ENCODE peak calls at places on chromosomes 13 and 19, in nine cellular contexts. I, B, H, V, D, M, U, G and T are unnamed samples.

GRCh38 chr19:14411161-14411560 is 8.0 kb downstream of the DDX39A start:
- DNase-seq in I (no peak), B (no peak), H (no peak), V (no peak), D (no peak), M (no peak), U (no peak), G (no peak), T (no peak)

GRCh38 chr19:6564393-6564792 is 26.6 kb downstream of the CD70 start:
- DNase-seq in I (no peak), B (no peak), H (no peak), V (no peak), D (no peak), M (no peak), U (no peak), G (no peak), T (no peak)

GRCh38 chr19:42289556-42290041 is 12.3 kb upstream of the PRR19 start:
- DNase-seq in I (no peak), B (no peak), H (no peak), V (no peak), D (no peak), M (no peak), U (no peak), G (no peak), T (no peak)

GRCh38 chr13:109355875-109356428 is 430.4 kb downstream of the IRS2 start:
- DNase-seq in I (no peak), B (no peak), H (no peak), V (no peak), D (no peak), M (no peak), U (no peak), G (no peak), T (no peak)

GRCh38 chr13:93169980-93170379 is 56.6 kb upstream of the GPC6 start:
- DNase-seq in I (no peak), B (no peak), H (no peak), V (no peak), D (no peak), M (no peak), U (no peak), G (no peak), T (no peak)

GRCh38 chr13:114173753-114174152 is 5.3 kb upstream of the CFAP97D2 start:
- DNase-seq in I (no peak), B (no peak), H (no peak), V (no peak), D (no peak), M (no peak), U (no peak), G (no peak), T (no peak)

GRCh38 chr19:15869109-15869555 is 28.7 kb downstream of the CYP4F2 start:
- DNase-seq in I (no peak), B (no peak), H (no peak), V (no peak), D (peak), M (peak), U (peak), G (peak), T (no peak)

GRCh38 chr13:76943646-76944045 is 4.7 kb upstream of the ACOD1 start:
- DNase-seq in I (no peak), B (no peak), H (no peak), V (no peak), D (no peak), M (no peak), U (no peak), G (no peak), T (no peak)

GRCh38 chr13:29954082-29955043 is 103.9 kb upstream of the UBL3 start:
- DNase-seq in I (no peak), B (no peak), H (no peak), V (no peak), D (no peak), M (no peak), U (peak), G (no peak), T (no peak)

GRCh38 chr19:11481777-11482383 is 1.0 kb upstream of the ELAVL3 start:
- DNase-seq in I (peak), B (no peak), H (peak), V (peak), D (peak), M (peak), U (peak), G (peak), T (no peak)

GRCh38 chr19:676343-677105 is at the start of gene FSTL3:
- DNase-seq in I (no peak), B (peak), H (peak), V (no peak), D (no peak), M (no peak), U (no peak), G (peak), T (no peak)

GRCh38 chr13:89846890-89847585 is 1500.4 kb upstream of the MIR17HG start:
- DNase-seq in I (no peak), B (no peak), H (no peak), V (no peak), D (no peak), M (no peak), U (no peak), G (no peak), T (no peak)

GRCh38 chr13:20779405-20779804 is 5.6 kb upstream of the EEF1AKMT1 start:
- DNase-seq in I (no peak), B (no peak), H (no peak), V (no peak), D (no peak), M (no peak), U (no peak), G (no peak), T (no peak)

GRCh38 chr13:97559981-97560380 is 126.0 kb downstream of the RAP2A start:
- DNase-seq in I (no peak), B (no peak), H (no peak), V (no peak), D (no peak), M (no peak), U (peak), G (no peak), T (no peak)

GRCh38 chr19:33195711-33196347 is 1.7 kb downstream of the LRP3 start:
- DNase-seq in I (no peak), B (no peak), H (no peak), V (no peak), D (no peak), M (no peak), U (no peak), G (no peak), T (no peak)

GRCh38 chr13:46753137-46753536 is 43.8 kb downstream of the ESD start:
- DNase-seq in I (no peak), B (no peak), H (no peak), V (no peak), D (no peak), M (no peak), U (no peak), G (no peak), T (no peak)

GRCh38 chr13:62357887-62358645 is 942.4 kb upstream of the PCDH20 start:
- DNase-seq in I (no peak), B (no peak), H (no peak), V (no peak), D (no peak), M (peak), U (no peak), G (peak), T (no peak)

GRCh38 chr19:40605201-40605971 is 4.2 kb downstream of the LTBP4 start:
- DNase-seq in I (peak), B (no peak), H (peak), V (peak), D (no peak), M (peak), U (peak), G (peak), T (no peak)

GRCh38 chr13:79972066-79972569 is 368.8 kb downstream of the SPRY2 start:
- DNase-seq in I (no peak), B (no peak), H (no peak), V (no peak), D (no peak), M (no peak), U (no peak), G (no peak), T (no peak)

GRCh38 chr13:46126552-46127171 is 21.8 kb upstream of the CPB2 start:
- DNase-seq in I (no peak), B (no peak), H (peak), V (peak), D (peak), M (peak), U (peak), G (peak), T (no peak)

GRCh38 chr13:70714993-70715392 is 606.7 kb upstream of the KLHL1 start:
- DNase-seq in I (no peak), B (no peak), H (no peak), V (no peak), D (no peak), M (no peak), U (no peak), G (no peak), T (no peak)

GRCh38 chr13:101399365-101399764 is 16.9 kb downstream of the NALCN start:
- DNase-seq in I (no peak), B (no peak), H (no peak), V (no peak), D (no peak), M (no peak), U (no peak), G (no peak), T (no peak)
- TF ChIP-seq POLR2A in I (no peak), B (no peak), H (no peak), V (no peak), D (no peak), M (no peak), U (no peak), G (no peak), T (no peak)

DNA sequence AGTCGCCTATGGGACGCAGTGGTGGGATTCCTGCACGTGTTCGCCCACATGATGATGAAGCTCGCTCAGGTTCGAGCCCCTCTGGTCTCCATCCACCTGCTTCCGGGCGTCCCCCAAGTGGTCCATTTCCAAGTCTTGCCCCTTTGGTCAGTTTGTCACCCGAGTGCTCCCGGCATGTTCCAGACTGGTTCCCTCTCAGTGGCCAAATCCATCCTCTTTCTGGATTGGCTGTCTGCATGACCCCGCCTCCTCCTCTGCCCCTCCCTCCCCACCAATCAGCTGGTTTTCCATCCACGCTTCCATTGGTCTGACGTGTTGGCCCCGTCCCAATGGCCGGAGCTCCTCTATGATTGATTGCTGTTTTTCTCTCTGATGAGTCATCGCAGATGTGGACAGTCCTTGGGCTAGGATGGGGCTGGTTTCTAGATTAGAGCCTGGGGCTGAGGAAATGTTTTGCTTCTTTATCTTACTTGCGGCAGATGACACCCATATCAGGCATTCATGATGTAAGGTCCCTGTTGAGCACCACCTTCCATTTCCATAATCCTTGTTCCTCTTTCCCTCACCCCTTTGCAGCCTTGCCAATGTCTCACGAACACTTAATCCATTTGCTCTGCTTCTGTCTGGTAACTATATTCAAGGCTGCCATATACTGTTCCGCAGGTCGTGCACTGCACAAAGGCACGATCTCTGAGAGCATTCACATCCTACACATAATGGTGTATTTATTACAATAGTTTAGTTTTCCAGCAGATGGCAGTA is 73.8 kb downstream of the MAP4K1 start:
- DNase-seq in I (peak), B (no peak), H (peak), V (peak), D (peak), M (peak), U (peak), G (peak), T (no peak)
- H3K27ac ChIP-seq in I (peak), B (no peak), H (no peak), V (peak), D (peak), M (peak), U (no peak), G (peak), T (no peak)

GRCh38 chr19:8322638-8322997 is 1.3 kb downstream of the RPS28 start:
- DNase-seq in I (no peak), B (no peak), H (no peak), V (no peak), D (no peak), M (no peak), U (no peak), G (no peak), T (no peak)
- TF ChIP-seq POLR2A in I (no peak), B (no peak), H (no peak), V (no peak), D (no peak), M (no peak), U (no peak), G (no peak), T (no peak)

GRCh38 chr13:32224916-32225315 is 90.2 kb downstream of the ZAR1L start:
- DNase-seq in I (no peak), B (no peak), H (no peak), V (no peak), D (no peak), M (no peak), U (no peak), G (no peak), T (no peak)

GRCh38 chr13:32222046-32222676 is 93.0 kb downstream of the ZAR1L start:
- DNase-seq in I (no peak), B (no peak), H (no peak), V (no peak), D (no peak), M (no peak), U (no peak), G (no peak), T (no peak)

GRCh38 chr13:32228330-32229041 is 86.7 kb downstream of the ZAR1L start:
- DNase-seq in I (no peak), B (no peak), H (no peak), V (no peak), D (no peak), M (peak), U (no peak), G (no peak), T (no peak)

GRCh38 chr13:32229443-32229842 is 85.7 kb downstream of the ZAR1L start:
- DNase-seq in I (no peak), B (no peak), H (no peak), V (no peak), D (no peak), M (no peak), U (no peak), G (no peak), T (no peak)

DNA sequence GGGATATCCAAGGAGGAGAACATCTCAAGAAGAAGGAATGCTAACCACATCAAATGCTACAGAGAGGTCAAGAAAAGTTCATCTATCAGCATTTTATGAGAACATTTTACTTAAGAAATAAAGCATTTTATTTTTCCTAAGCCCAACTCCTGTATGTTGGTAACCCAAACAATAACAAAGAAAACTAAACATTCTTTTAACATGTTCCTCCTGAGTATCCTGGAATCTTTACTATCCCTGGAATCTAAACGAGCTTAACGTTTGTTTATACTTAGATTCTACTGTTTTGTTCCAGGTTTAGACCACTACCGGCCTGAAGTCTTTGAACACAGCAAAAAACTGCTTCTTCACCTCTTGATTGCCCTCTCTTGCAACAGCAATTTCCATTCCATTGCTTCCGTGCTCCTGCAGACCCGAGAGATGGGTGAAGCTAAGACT is 89.7 kb downstream of the ZAR1L start:
- DNase-seq in I (no peak), B (no peak), H (no peak), V (no peak), D (no peak), M (no peak), U (no peak), G (no peak), T (no peak)
- H3K27ac ChIP-seq in I (peak), B (no peak), H (peak), V (no peak), D (no peak), M (no peak), U (no peak), G (no peak), T (no peak)

GRCh38 chr19:38667552-38668205 is 20.2 kb downstream of the ACTN4 start:
- DNase-seq in I (no peak), B (no peak), H (no peak), V (no peak), D (no peak), M (no peak), U (no peak), G (no peak), T (no peak)

GRCh38 chr19:38664503-38665211 is 17.2 kb downstream of the ACTN4 start:
- DNase-seq in I (no peak), B (no peak), H (no peak), V (no peak), D (no peak), M (no peak), U (no peak), G (no peak), T (no peak)

GRCh38 chr19:38666662-38667448 is 19.4 kb downstream of the ACTN4 start:
- DNase-seq in I (no peak), B (no peak), H (no peak), V (no peak), D (no peak), M (peak), U (no peak), G (no peak), T (no peak)

GRCh38 chr19:38665219-38665931 is 17.9 kb downstream of the ACTN4 start:
- DNase-seq in I (no peak), B (no peak), H (no peak), V (no peak), D (no peak), M (no peak), U (no peak), G (no peak), T (no peak)

GRCh38 chr19:38665950-38666661 is 18.7 kb downstream of the ACTN4 start:
- DNase-seq in I (peak), B (no peak), H (peak), V (peak), D (peak), M (peak), U (peak), G (no peak), T (no peak)
- TF ChIP-seq POLR2A in I (no peak), B (no peak), H (peak), V (no peak), D (no peak), M (peak), U (no peak), G (no peak), T (no peak)

GRCh38 chr13:110392510-110393233 is 85.6 kb downstream of the COL4A2 start:
- DNase-seq in I (no peak), B (no peak), H (no peak), V (no peak), D (no peak), M (no peak), U (no peak), G (no peak), T (no peak)

GRCh38 chr13:110388141-110388943 is 81.3 kb downstream of the COL4A2 start:
- DNase-seq in I (peak), B (no peak), H (peak), V (peak), D (no peak), M (no peak), U (peak), G (no peak), T (no peak)

GRCh38 chr13:110393761-110394160 is 86.7 kb downstream of the COL4A2 start:
- DNase-seq in I (no peak), B (no peak), H (no peak), V (no peak), D (no peak), M (no peak), U (no peak), G (no peak), T (no peak)

GRCh38 chr13:110390572-110390971 is 83.5 kb downstream of the COL4A2 start:
- DNase-seq in I (no peak), B (no peak), H (no peak), V (no peak), D (no peak), M (no peak), U (no peak), G (no peak), T (no peak)

DNA sequence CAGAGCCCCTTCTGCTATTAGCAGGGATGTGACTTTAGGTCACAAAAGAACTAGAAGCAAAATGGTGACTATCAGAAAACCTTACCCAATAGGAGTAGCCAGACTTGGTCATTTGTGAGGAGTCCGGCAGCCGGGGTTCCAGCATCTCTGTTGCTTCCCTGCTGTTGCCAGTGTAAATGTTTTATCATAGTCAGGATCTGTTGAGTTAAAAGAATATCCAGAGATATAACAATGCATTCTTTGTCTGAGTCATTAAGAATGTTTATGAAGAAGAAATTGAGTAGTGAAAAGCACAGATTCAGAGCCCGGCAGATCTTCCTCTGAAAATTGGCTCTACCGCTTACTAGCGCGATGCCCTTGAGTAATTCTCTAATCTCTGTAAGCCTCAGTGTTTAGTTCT is 84.2 kb downstream of the COL4A2 start:
- DNase-seq in I (no peak), B (no peak), H (no peak), V (no peak), D (no peak), M (no peak), U (no peak), G (no peak), T (no peak)
- H3K27ac ChIP-seq in I (peak), B (no peak), H (peak), V (peak), D (no peak), M (no peak), U (peak), G (no peak), T (peak)

GRCh38 chr19:49716154-49716553 is 25.2 kb downstream of the CPT1C start:
- DNase-seq in I (no peak), B (no peak), H (no peak), V (no peak), D (no peak), M (no peak), U (no peak), G (no peak), T (no peak)

GRCh38 chr19:49710372-49710951 is 19.5 kb downstream of the CPT1C start:
- DNase-seq in I (no peak), B (no peak), H (no peak), V (no peak), D (no peak), M (no peak), U (no peak), G (no peak), T (no peak)

GRCh38 chr19:49713236-49713845 is 22.4 kb downstream of the CPT1C start:
- DNase-seq in I (no peak), B (no peak), H (no peak), V (no peak), D (no peak), M (no peak), U (no peak), G (no peak), T (no peak)

GRCh38 chr19:49712397-49712859 is 21.5 kb downstream of the CPT1C start:
- DNase-seq in I (peak), B (no peak), H (peak), V (peak), D (peak), M (peak), U (no peak), G (peak), T (no peak)
- TF ChIP-seq POLR2A in I (no peak), B (no peak), H (no peak), V (no peak), D (no peak), M (no peak), U (no peak), G (no peak), T (no peak)

GRCh38 chr13:51644649-51645048 is 60.4 kb downstream of the WDFY2 start:
- DNase-seq in I (no peak), B (no peak), H (no peak), V (no peak), D (no peak), M (peak), U (no peak), G (no peak), T (no peak)

GRCh38 chr13:51645154-51645650 is 60.9 kb downstream of the WDFY2 start:
- DNase-seq in I (no peak), B (no peak), H (no peak), V (no peak), D (no peak), M (no peak), U (no peak), G (no peak), T (no peak)

GRCh38 chr13:51646041-51646670 is 61.9 kb downstream of the WDFY2 start:
- DNase-seq in I (no peak), B (no peak), H (no peak), V (no peak), D (no peak), M (no peak), U (no peak), G (no peak), T (no peak)

GRCh38 chr13:51643114-51643881 is 59.0 kb downstream of the WDFY2 start:
- DNase-seq in I (no peak), B (no peak), H (no peak), V (no peak), D (no peak), M (no peak), U (no peak), G (peak), T (no peak)

GRCh38 chr13:51643882-51644281 is 59.6 kb downstream of the WDFY2 start:
- DNase-seq in I (no peak), B (no peak), H (no peak), V (no peak), D (no peak), M (no peak), U (no peak), G (peak), T (no peak)
- H3K27ac ChIP-seq in I (no peak), B (no peak), H (no peak), V (no peak), D (no peak), M (peak), U (no peak), G (peak), T (no peak)